ENCODE peak calls at places on chromosome 9, in five cellular contexts. C is AG10803, T is cardiac fibroblast, A is iPS-NIHi11, Y is HFF-Myc. Z is an unnamed sample.

GRCh38 chr9:82776508-82776907 is 286.4 kb downstream of the RASEF start:
- DNase-seq in C (no peak), A (no peak), T (no peak), Y (no peak), Z (no peak)

GRCh38 chr9:5587024-5587423 is 41.9 kb upstream of the RIC1 start:
- DNase-seq in A (no peak), T (peak; percentile 70), C (peak; percentile 77), Y (no peak), Z (no peak)

GRCh38 chr9:19376931-19377330 is 3.1 kb downstream of the RPS6 start:
- DNase-seq in A (no peak), Y (no peak), C (no peak), T (no peak), Z (no peak)

GRCh38 chr9:98805506-98806272 is 1.8 kb upstream of the GALNT12 start:
- DNase-seq in T (peak; percentile 74), A (no peak), C (peak; percentile 63), Y (no peak), Z (no peak)

GRCh38 chr9:83043583-83043982 is 19.4 kb downstream of the RASEF start:
- DNase-seq in C (peak; percentile 85), T (no peak), Y (peak; percentile 84), A (no peak), Z (no peak)

GRCh38 chr9:121354141-121354540 is 15.9 kb downstream of the STOM start:
- DNase-seq in A (no peak), C (no peak), Y (no peak), T (peak; percentile 88), Z (no peak)

GRCh38 chr9:32728181-32728580 is 55.2 kb upstream of the TMEM215 start:
- DNase-seq in T (no peak), Y (no peak), C (no peak), A (no peak), Z (no peak)

GRCh38 chr9:89666950-89667349 is 62.1 kb downstream of the GADD45G start:
- DNase-seq in T (no peak), C (no peak), Y (no peak), A (no peak), Z (no peak)

GRCh38 chr9:95506692-95507455 is 9.9 kb downstream of the PTCH1 start:
- DNase-seq in T (no peak), A (no peak), Y (no peak), C (peak; percentile 68), Z (peak; percentile 52)

GRCh38 chr9:4334439-4334838 is 34.6 kb upstream of the GLIS3 start:
- DNase-seq in T (peak; percentile 54), Y (no peak), C (no peak), A (peak; percentile 44), Z (no peak)

GRCh38 chr9:87497604-87498045 is at the start of gene DAPK1:
- DNase-seq in T (peak; percentile 66), A (peak; percentile 91), C (no peak), Y (no peak), Z (peak; percentile 82)

GRCh38 chr9:92807757-92808725 is 43.4 kb upstream of the BICD2 start:
- DNase-seq in A (peak; percentile 15), Y (no peak), T (no peak), C (no peak), Z (peak; percentile 38)

GRCh38 chr9:5832543-5833529 is at the start of gene ERMP1:
- DNase-seq in Y (no peak), T (peak; percentile 88), C (peak; percentile 76), A (peak; percentile 91), Z (peak; percentile 93)

GRCh38 chr9:132647355-132647754 is 22.4 kb downstream of the DDX31 start:
- DNase-seq in Y (peak; percentile 98), C (peak; percentile 99), A (no peak), T (peak; percentile 86), Z (no peak)

GRCh38 chr9:112867275-112867991 is 23.2 kb downstream of the SLC46A2 start:
- DNase-seq in C (peak; percentile 81), Y (peak; percentile 40), A (peak; percentile 60), T (peak; percentile 86), Z (no peak)

GRCh38 chr9:109424618-109425017 is 73.5 kb downstream of the PTPN3 start:
- DNase-seq in Y (no peak), A (no peak), T (no peak), C (no peak), Z (no peak)

GRCh38 chr9:111621895-111622480 is 9.1 kb upstream of the DNAJC25 start:
- DNase-seq in Y (no peak), C (peak; percentile 57), T (peak; percentile 73), A (peak; percentile 32), Z (no peak)

GRCh38 chr9:4750021-4750673 is 9.1 kb upstream of the AK3 start:
- DNase-seq in A (peak; percentile 33), T (peak; percentile 68), Y (no peak), C (peak; percentile 43), Z (no peak)

GRCh38 chr9:113888976-113889375 is 12.9 kb downstream of the ZNF618 start:
- DNase-seq in Y (no peak), A (no peak), C (no peak), T (no peak), Z (no peak)

GRCh38 chr9:113471566-113471965 is 8.0 kb downstream of the RGS3 start:
- DNase-seq in A (no peak), T (no peak), C (no peak), Y (no peak), Z (no peak)

GRCh38 chr9:86387376-86387775 is 33.2 kb upstream of the TUT7 start:
- DNase-seq in Y (no peak), T (no peak), C (no peak), A (no peak), Z (no peak)

GRCh38 chr9:76716270-76716669 is 48.0 kb upstream of the PCA3 start:
- DNase-seq in T (no peak), C (peak; percentile 9), A (no peak), Y (no peak), Z (no peak)

GRCh38 chr9:127187231-127187956 is 65.0 kb upstream of the ANGPTL2 start:
- DNase-seq in T (peak; percentile 99), A (no peak), Y (peak; percentile 96), C (peak; percentile 99), Z (no peak)

GRCh38 chr9:117074337-117074662 is 340.6 kb downstream of the ASTN2 start:
- DNase-seq in Y (no peak), C (no peak), T (no peak), A (no peak), Z (no peak)

GRCh38 chr9:130844028-130844427 is 9.0 kb downstream of the ABL1 start:
- DNase-seq in A (no peak), C (no peak), T (no peak), Y (no peak), Z (no peak)

GRCh38 chr9:91131433-91131839 is 230.3 kb downstream of the AUH start:
- DNase-seq in Y (peak; percentile 88), C (peak; percentile 98), T (peak; percentile 90), A (no peak), Z (no peak)

GRCh38 chr9:34514816-34515215 is 8.0 kb downstream of the ENHO start:
- DNase-seq in Y (no peak), T (no peak), C (no peak), A (no peak), Z (no peak)

GRCh38 chr9:14304242-14304641 is 9.7 kb downstream of the NFIB start:
- DNase-seq in C (no peak), Y (no peak), T (no peak), A (no peak), Z (no peak)

GRCh38 chr9:29806941-29807625 is 2233.8 kb upstream of the C9orf72 start:
- DNase-seq in A (peak; percentile 6), Y (no peak), T (no peak), C (no peak), Z (no peak)

GRCh38 chr9:1400983-1401382 is 350.8 kb downstream of the DMRT2 start:
- DNase-seq in A (peak; percentile 31), T (no peak), Y (no peak), C (no peak), Z (peak; percentile 15)

GRCh38 chr9:693460-694390 is 147.8 kb upstream of the DMRT1 start:
- DNase-seq in T (peak; percentile 93), A (no peak), C (peak; percentile 93), Y (no peak), Z (no peak)

GRCh38 chr9:69151506-69151905 is 22.6 kb upstream of the TJP2 start:
- DNase-seq in A (no peak), Y (no peak), C (no peak), T (no peak), Z (no peak)

GRCh38 chr9:137318976-137319375 is 16.9 kb upstream of the NRARP start:
- DNase-seq in Y (no peak), C (no peak), T (no peak), A (peak; percentile 81), Z (peak; percentile 63)

GRCh38 chr9:136681945-136682699 is 5.1 kb downstream of the AGPAT2 start:
- DNase-seq in C (no peak), A (no peak), T (no peak), Y (no peak), Z (no peak)

GRCh38 chr9:77575785-77576184 is 72.3 kb downstream of the GNA14 start:
- DNase-seq in C (no peak), A (peak; percentile 71), Y (no peak), T (peak; percentile 44), Z (peak; percentile 66)

GRCh38 chr9:108049026-108049591 is 559.5 kb upstream of the KLF4 start:
- DNase-seq in T (peak; percentile 80), C (peak; percentile 95), Y (peak; percentile 89), A (no peak), Z (no peak)

GRCh38 chr9:92517046-92517445 is 18.7 kb downstream of the ECM2 start:
- DNase-seq in Y (no peak), T (no peak), A (peak; percentile 34), C (no peak), Z (no peak)

GRCh38 chr9:114385412-114386181 is 2.2 kb downstream of the AKNA start:
- DNase-seq in T (peak; percentile 75), C (peak; percentile 83), Y (peak; percentile 83), A (no peak), Z (no peak)